ENCODE peak calls at places on chromosomes 16 and 17, in five cellular contexts. One of them, this sample, is unnamed.

GRCh38 chr17:46764709-46765401 is 53.6 kb downstream of the WNT3 start:
- DNase-seq in NCI-H510A treated with DMSO at 0.1 percent for 48 hours: no peak
- DNase-seq in A549: no peak
- DNase-seq in progenitor cell of endocrine pancreas: no peak
- DNase-seq in cardiac fibroblast: peak
- DNase-seq in this sample: no peak

GRCh38 chr17:9522074-9522473 is 53.5 kb downstream of the STX8 start:
- DNase-seq in progenitor cell of endocrine pancreas: no peak
- DNase-seq in NCI-H510A treated with DMSO at 0.1 percent for 48 hours: peak
- DNase-seq in A549: peak
- DNase-seq in cardiac fibroblast: peak
- DNase-seq in this sample: peak

GRCh38 chr16:48373258-48374050 is 11.8 kb downstream of the SIAH1 start:
- DNase-seq in cardiac fibroblast: peak
- DNase-seq in NCI-H510A treated with DMSO at 0.1 percent for 48 hours: no peak
- DNase-seq in progenitor cell of endocrine pancreas: no peak
- DNase-seq in A549: no peak
- DNase-seq in this sample: no peak

GRCh38 chr16:1002399-1003161 is 21.0 kb downstream of the SOX8 start:
- DNase-seq in NCI-H510A treated with DMSO at 0.1 percent for 48 hours: no peak
- DNase-seq in cardiac fibroblast: peak
- DNase-seq in progenitor cell of endocrine pancreas: no peak
- DNase-seq in A549: peak
- DNase-seq in this sample: no peak

GRCh38 chr17:43905985-43906852 is 1.1 kb downstream of the MPP2 start:
- DNase-seq in progenitor cell of endocrine pancreas: peak
- DNase-seq in NCI-H510A treated with DMSO at 0.1 percent for 48 hours: peak
- DNase-seq in A549: peak
- DNase-seq in cardiac fibroblast: peak
- DNase-seq in this sample: no peak

GRCh38 chr17:63928966-63929695 is 3.0 kb downstream of the CD79B start:
- DNase-seq in NCI-H510A treated with DMSO at 0.1 percent for 48 hours: no peak
- DNase-seq in cardiac fibroblast: no peak
- DNase-seq in progenitor cell of endocrine pancreas: no peak
- DNase-seq in A549: no peak
- DNase-seq in this sample: no peak

GRCh38 chr16:20803192-20803560 is 3.1 kb downstream of the ERI2 start:
- DNase-seq in A549: no peak
- DNase-seq in progenitor cell of endocrine pancreas: no peak
- DNase-seq in cardiac fibroblast: no peak
- DNase-seq in NCI-H510A treated with DMSO at 0.1 percent for 48 hours: no peak
- DNase-seq in this sample: no peak

GRCh38 chr16:87851601-87852000 is 17.7 kb downstream of the SLC7A5 start:
- DNase-seq in NCI-H510A treated with DMSO at 0.1 percent for 48 hours: no peak
- DNase-seq in cardiac fibroblast: no peak
- DNase-seq in progenitor cell of endocrine pancreas: no peak
- DNase-seq in A549: no peak
- DNase-seq in this sample: no peak

GRCh38 chr16:87854907-87855683 is 14.2 kb downstream of the SLC7A5 start:
- DNase-seq in NCI-H510A treated with DMSO at 0.1 percent for 48 hours: no peak
- DNase-seq in cardiac fibroblast: no peak
- DNase-seq in A549: peak
- DNase-seq in progenitor cell of endocrine pancreas: no peak
- DNase-seq in this sample: no peak

GRCh38 chr16:46765050-46765449 is 16.9 kb upstream of the MYLK3 start:
- DNase-seq in progenitor cell of endocrine pancreas: no peak
- DNase-seq in A549: no peak
- DNase-seq in NCI-H510A treated with DMSO at 0.1 percent for 48 hours: no peak
- DNase-seq in cardiac fibroblast: peak
- DNase-seq in this sample: no peak

GRCh38 chr16:85089485-85089884 is 22.8 kb downstream of the CIBAR2 start:
- DNase-seq in progenitor cell of endocrine pancreas: no peak
- DNase-seq in cardiac fibroblast: peak
- DNase-seq in NCI-H510A treated with DMSO at 0.1 percent for 48 hours: no peak
- DNase-seq in A549: no peak
- DNase-seq in this sample: no peak

GRCh38 chr17:20988896-20989295 is 53.9 kb downstream of the USP22 start:
- DNase-seq in cardiac fibroblast: no peak
- DNase-seq in progenitor cell of endocrine pancreas: no peak
- DNase-seq in A549: no peak
- DNase-seq in NCI-H510A treated with DMSO at 0.1 percent for 48 hours: no peak
- DNase-seq in this sample: no peak

GRCh38 chr17:32877164-32877764 is 340 bp upstream of the MYO1D start:
- DNase-seq in NCI-H510A treated with DMSO at 0.1 percent for 48 hours: peak
- DNase-seq in A549: peak
- DNase-seq in progenitor cell of endocrine pancreas: peak
- DNase-seq in cardiac fibroblast: peak
- DNase-seq in this sample: peak

GRCh38 chr16:57616871-57617270 is 11.6 kb upstream of the ADGRG1 start:
- DNase-seq in cardiac fibroblast: peak
- DNase-seq in progenitor cell of endocrine pancreas: no peak
- DNase-seq in NCI-H510A treated with DMSO at 0.1 percent for 48 hours: no peak
- DNase-seq in A549: no peak
- DNase-seq in this sample: no peak

GRCh38 chr16:75000481-75001081 is 1.8 kb downstream of the ZNRF1 start:
- DNase-seq in NCI-H510A treated with DMSO at 0.1 percent for 48 hours: no peak
- DNase-seq in A549: no peak
- DNase-seq in cardiac fibroblast: peak
- DNase-seq in progenitor cell of endocrine pancreas: no peak
- DNase-seq in this sample: no peak

GRCh38 chr17:1174490-1174889 is 5.3 kb downstream of the ABR start:
- DNase-seq in cardiac fibroblast: no peak
- DNase-seq in NCI-H510A treated with DMSO at 0.1 percent for 48 hours: no peak
- DNase-seq in progenitor cell of endocrine pancreas: no peak
- DNase-seq in A549: no peak
- DNase-seq in this sample: no peak

GRCh38 chr16:30748634-30749445 is 615 bp downstream of the PHKG2 start:
- DNase-seq in NCI-H510A treated with DMSO at 0.1 percent for 48 hours: no peak
- DNase-seq in cardiac fibroblast: peak
- DNase-seq in A549: peak
- DNase-seq in progenitor cell of endocrine pancreas: no peak
- DNase-seq in this sample: peak

GRCh38 chr17:31854672-31855071 is 4.4 kb downstream of the COPRS start:
- DNase-seq in progenitor cell of endocrine pancreas: no peak
- DNase-seq in cardiac fibroblast: peak
- DNase-seq in A549: no peak
- DNase-seq in NCI-H510A treated with DMSO at 0.1 percent for 48 hours: no peak
- DNase-seq in this sample: no peak

GRCh38 chr16:27326738-27327585 is 13.2 kb downstream of the IL4R start:
- DNase-seq in progenitor cell of endocrine pancreas: no peak
- DNase-seq in cardiac fibroblast: peak
- DNase-seq in A549: peak
- DNase-seq in NCI-H510A treated with DMSO at 0.1 percent for 48 hours: peak
- DNase-seq in this sample: no peak

GRCh38 chr17:10243905-10244844 is 45.8 kb upstream of the GAS7 start:
- DNase-seq in NCI-H510A treated with DMSO at 0.1 percent for 48 hours: no peak
- DNase-seq in A549: peak
- DNase-seq in progenitor cell of endocrine pancreas: no peak
- DNase-seq in cardiac fibroblast: peak
- DNase-seq in this sample: no peak

GRCh38 chr17:61076649-61077048 is 323.0 kb upstream of the TBX2 start:
- DNase-seq in progenitor cell of endocrine pancreas: no peak
- DNase-seq in NCI-H510A treated with DMSO at 0.1 percent for 48 hours: no peak
- DNase-seq in A549: no peak
- DNase-seq in cardiac fibroblast: peak
- DNase-seq in this sample: no peak

GRCh38 chr17:44350733-44351226 is 5.7 kb downstream of the GRN start:
- DNase-seq in progenitor cell of endocrine pancreas: peak
- DNase-seq in cardiac fibroblast: peak
- DNase-seq in NCI-H510A treated with DMSO at 0.1 percent for 48 hours: peak
- DNase-seq in A549: peak
- DNase-seq in this sample: peak

GRCh38 chr16:28984619-28985135 is at the start of gene LAT:
- DNase-seq in A549: peak
- DNase-seq in NCI-H510A treated with DMSO at 0.1 percent for 48 hours: peak
- DNase-seq in progenitor cell of endocrine pancreas: no peak
- DNase-seq in cardiac fibroblast: no peak
- DNase-seq in this sample: no peak

GRCh38 chr16:56841659-56842058 is 23.3 kb upstream of the SLC12A3 start:
- DNase-seq in cardiac fibroblast: no peak
- DNase-seq in A549: no peak
- DNase-seq in NCI-H510A treated with DMSO at 0.1 percent for 48 hours: no peak
- DNase-seq in progenitor cell of endocrine pancreas: no peak
- DNase-seq in this sample: no peak

GRCh38 chr17:76370261-76370993 is 14.0 kb upstream of the SPHK1 start:
- DNase-seq in progenitor cell of endocrine pancreas: no peak
- DNase-seq in cardiac fibroblast: peak
- DNase-seq in A549: peak
- DNase-seq in NCI-H510A treated with DMSO at 0.1 percent for 48 hours: no peak
- DNase-seq in this sample: no peak

GRCh38 chr17:14299261-14300093 is 1.4 kb upstream of the HS3ST3B1 start:
- DNase-seq in cardiac fibroblast: peak
- DNase-seq in progenitor cell of endocrine pancreas: peak
- DNase-seq in A549: no peak
- DNase-seq in NCI-H510A treated with DMSO at 0.1 percent for 48 hours: no peak
- DNase-seq in this sample: no peak

GRCh38 chr17:14301761-14302401 is 1.0 kb downstream of the HS3ST3B1 start:
- DNase-seq in cardiac fibroblast: peak
- DNase-seq in progenitor cell of endocrine pancreas: peak
- DNase-seq in A549: peak
- DNase-seq in NCI-H510A treated with DMSO at 0.1 percent for 48 hours: no peak
- DNase-seq in this sample: peak

GRCh38 chr17:10172241-10172741 is 26.1 kb downstream of the GAS7 start:
- DNase-seq in progenitor cell of endocrine pancreas: no peak
- DNase-seq in NCI-H510A treated with DMSO at 0.1 percent for 48 hours: no peak
- DNase-seq in cardiac fibroblast: no peak
- DNase-seq in A549: no peak
- DNase-seq in this sample: no peak

GRCh38 chr16:1125471-1125870 is 27.4 kb upstream of the CACNA1H start:
- DNase-seq in progenitor cell of endocrine pancreas: no peak
- DNase-seq in cardiac fibroblast: peak
- DNase-seq in A549: peak
- DNase-seq in NCI-H510A treated with DMSO at 0.1 percent for 48 hours: no peak
- DNase-seq in this sample: peak

GRCh38 chr16:49576941-49577340 is 203.3 kb downstream of the C16orf78 start:
- DNase-seq in progenitor cell of endocrine pancreas: no peak
- DNase-seq in A549: no peak
- DNase-seq in NCI-H510A treated with DMSO at 0.1 percent for 48 hours: no peak
- DNase-seq in cardiac fibroblast: no peak
- DNase-seq in this sample: no peak

GRCh38 chr17:78409191-78409621 is 30.8 kb downstream of the PGS1 start:
- DNase-seq in A549: peak
- DNase-seq in progenitor cell of endocrine pancreas: no peak
- DNase-seq in NCI-H510A treated with DMSO at 0.1 percent for 48 hours: peak
- DNase-seq in cardiac fibroblast: no peak
- DNase-seq in this sample: no peak

GRCh38 chr16:10850478-10850850 is 26.5 kb upstream of the CIITA start:
- DNase-seq in progenitor cell of endocrine pancreas: no peak
- DNase-seq in cardiac fibroblast: no peak
- DNase-seq in A549: no peak
- DNase-seq in NCI-H510A treated with DMSO at 0.1 percent for 48 hours: no peak
- DNase-seq in this sample: no peak

This sample was measured in T47D.